ENCODE peak calls at places on chromosomes 2 and 18, in nine cellular contexts. O, V, M, D, F, H, T, N and E are unnamed samples.

GRCh38 chr2:71880846-71881610 is 266.6 kb downstream of the CYP26B1 start:
- DNase-seq in O (no peak), H (peak; percentile 57), M (no peak), T (peak; percentile 52), N (no peak), D (peak; percentile 88), V (peak; percentile 72), F (no peak), E (no peak)

GRCh38 chr18:5424903-5425302 is 118.9 kb downstream of the EPB41L3 start:
- DNase-seq in M (no peak), V (peak; percentile 65), H (peak; percentile 64), O (no peak), N (peak; percentile 43), F (no peak), T (peak; percentile 39), D (peak; percentile 46), E (no peak)

GRCh38 chr2:153477096-153477555 is 1.4 kb downstream of the RPRM start:
- DNase-seq in F (peak; percentile 12), H (no peak), V (no peak), M (no peak), O (no peak), N (peak; percentile 32), T (no peak), D (peak; percentile 2), E (no peak)

GRCh38 chr2:231383701-231384435 is 11.6 kb upstream of the B3GNT7 start:
- DNase-seq in F (no peak), T (no peak), H (no peak), D (no peak), N (no peak), O (no peak), V (no peak), M (no peak), E (no peak)

GRCh38 chr2:119760237-119760807 is 600 bp downstream of the PTPN4 start:
- DNase-seq in N (no peak), O (no peak), T (no peak), F (no peak), M (peak; percentile 55), H (no peak), D (no peak), V (no peak), E (no peak)

GRCh38 chr2:187228986-187229385 is 219.1 kb downstream of the CALCRL start:
- DNase-seq in M (no peak), H (no peak), N (no peak), T (no peak), D (no peak), O (no peak), V (no peak), F (no peak), E (no peak)

GRCh38 chr2:119629323-119629825 is 49.6 kb upstream of the TMEM177 start:
- DNase-seq in N (no peak), T (no peak), D (no peak), V (no peak), F (no peak), O (no peak), H (no peak), M (no peak), E (no peak)

GRCh38 chr2:126906781-126907180 is 8.1 kb downstream of the TEX51 start:
- DNase-seq in V (no peak), M (peak; percentile 3), N (no peak), H (no peak), F (no peak), T (no peak), D (no peak), O (peak; percentile 39), E (no peak)

GRCh38 chr2:212974692-212975091 is 176.7 kb downstream of the IKZF2 start:
- DNase-seq in T (peak; percentile 84), M (no peak), O (no peak), F (no peak), V (peak; percentile 85), H (peak; percentile 85), D (peak; percentile 59), N (no peak), E (peak; percentile 56)

GRCh38 chr18:36139251-36139650 is 9.6 kb downstream of the ELP2 start:
- DNase-seq in M (no peak), F (no peak), O (no peak), H (no peak), V (no peak), N (no peak), T (no peak), D (no peak), E (no peak)

GRCh38 chr2:78383576-78383975 is 641.9 kb upstream of the REG3G start:
- DNase-seq in D (no peak), M (no peak), V (no peak), H (no peak), O (no peak), F (no peak), T (no peak), N (no peak), E (no peak)

GRCh38 chr2:202249864-202250263 is 11.5 kb upstream of the SUMO1 start:
- DNase-seq in N (no peak), O (no peak), V (no peak), H (no peak), M (no peak), D (peak; percentile 17), F (no peak), T (no peak), E (no peak)

GRCh38 chr2:168603439-168603961 is 147.4 kb downstream of the CERS6 start:
- DNase-seq in O (no peak), F (no peak), N (no peak), D (peak; percentile 64), H (peak; percentile 51), V (peak; percentile 27), T (peak; percentile 13), M (no peak), E (no peak)

GRCh38 chr2:173079968-173080860 is 4.6 kb downstream of the MAP3K20 start:
- DNase-seq in N (no peak), T (peak; percentile 87), O (no peak), V (peak; percentile 97), D (peak; percentile 93), H (peak; percentile 83), M (no peak), F (no peak), E (no peak)

GRCh38 chr2:134501476-134502089 is 217.2 kb downstream of the TMEM163 start:
- DNase-seq in F (no peak), T (no peak), N (no peak), V (no peak), H (no peak), D (no peak), O (no peak), M (no peak), E (peak; percentile 20)

GRCh38 chr2:134499307-134499706 is 219.5 kb downstream of the TMEM163 start:
- DNase-seq in O (no peak), T (no peak), V (no peak), H (no peak), N (no peak), D (no peak), F (peak; percentile 11), M (no peak), E (no peak)

GRCh38 chr2:134500211-134500935 is 218.4 kb downstream of the TMEM163 start:
- DNase-seq in T (no peak), F (no peak), O (no peak), V (no peak), D (no peak), H (peak; percentile 3), M (no peak), N (no peak), E (peak; percentile 35)

GRCh38 chr2:134504586-134505336 is 214.0 kb downstream of the TMEM163 start:
- DNase-seq in O (no peak), N (no peak), H (no peak), V (no peak), M (no peak), T (no peak), F (no peak), D (no peak), E (no peak)

GRCh38 chr2:134502090-134502487 is 216.7 kb downstream of the TMEM163 start:
- DNase-seq in M (no peak), O (no peak), N (no peak), T (no peak), D (no peak), V (no peak), F (no peak), H (no peak), E (no peak)
- H3K4me3 ChIP-seq in M (no peak overlapping the region), O (no peak overlapping the region), N (no peak overlapping the region), T (no peak overlapping the region), D (no peak overlapping the region), V (no peak overlapping the region), F (no peak overlapping the region), H (no peak overlapping the region), E (no peak overlapping the region)

GRCh38 chr2:25410370-25410769 is 68.6 kb upstream of the DNMT3A start:
- DNase-seq in N (no peak), D (no peak), T (no peak), M (no peak), O (no peak), F (no peak), V (no peak), H (no peak), E (no peak)

GRCh38 chr2:25411281-25411680 is 69.6 kb upstream of the DNMT3A start:
- DNase-seq in D (no peak), F (no peak), M (peak; percentile 54), N (no peak), T (no peak), V (no peak), O (no peak), H (no peak), E (no peak)

GRCh38 chr2:25409044-25409443 is 67.3 kb upstream of the DNMT3A start:
- DNase-seq in H (no peak), M (no peak), O (no peak), V (no peak), D (no peak), T (no peak), F (no peak), N (no peak), E (no peak)

GRCh38 chr2:25411753-25412152 is 70.0 kb upstream of the DNMT3A start:
- DNase-seq in D (no peak), F (no peak), O (no peak), N (no peak), H (no peak), V (no peak), T (no peak), M (no peak), E (no peak)

GRCh38 chr2:25409468-25409867 is 67.7 kb upstream of the DNMT3A start:
- DNase-seq in H (no peak), T (no peak), M (no peak), D (no peak), O (no peak), V (no peak), N (no peak), F (no peak), E (no peak)
- TF ChIP-seq CTCF in H (no peak), T (no peak), M (no peak), D (no peak), O (no peak), V (no peak), N (no peak), F (no peak), E (no peak)

DNA sequence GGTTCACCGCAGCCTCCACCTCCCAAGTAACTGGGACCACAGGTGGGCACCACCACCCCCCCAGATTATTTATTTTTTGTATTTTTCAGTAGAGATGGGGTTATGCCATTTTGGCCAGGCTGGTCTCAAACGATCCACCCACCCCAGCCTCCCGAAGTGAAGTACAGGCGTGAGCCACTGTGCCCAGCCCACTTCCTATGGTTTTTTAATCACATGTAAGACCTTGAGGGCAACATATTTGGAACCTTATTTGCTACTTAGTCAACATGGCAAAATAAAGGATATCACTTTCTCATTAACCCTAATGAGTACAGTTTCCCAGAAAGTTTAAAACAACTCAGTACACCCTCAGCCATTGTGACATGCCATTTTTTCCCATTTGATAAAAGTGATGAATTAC is 64.7 kb downstream of the EIF5B start:
- DNase-seq in M (no peak), N (no peak), H (no peak), V (no peak), F (no peak), T (no peak), O (no peak), D (no peak), E (no peak)
- H3K4me3 ChIP-seq in M (no peak overlapping the region), N (no peak overlapping the region), H (no peak overlapping the region), V (no peak overlapping the region), F (no peak overlapping the region), T (no peak overlapping the region), O (no peak overlapping the region), D (no peak overlapping the region), E (no peak overlapping the region)

GRCh38 chr18:3596324-3597158 is 146.6 kb downstream of the TGIF1 start:
- DNase-seq in F (peak; percentile 27), D (peak; percentile 25), O (peak; percentile 90), M (no peak), V (peak; percentile 58), N (peak; percentile 58), H (peak; percentile 52), T (peak; percentile 30), E (no peak)
- TF ChIP-seq CTCF in F (peak; percentile 42), D (no peak), O (no peak), M (no peak), V (no peak), N (peak; percentile 17), H (peak; percentile 8), T (peak; percentile 43), E (peak; percentile 22)